ENCODE peak calls at places on chromosomes 11 and 22, in five cellular contexts. D, B, Z, Q and A are unnamed samples.

GRCh38 chr22:38955250-38955775 is 2.1 kb upstream of the APOBEC3A start:
- DNase-seq in D (no peak), B (no peak), Z (no peak), Q (no peak), A (no peak)

GRCh38 chr11:3341298-3341697 is 37.6 kb downstream of the ZNF195 start:
- DNase-seq in D (peak; percentile 76), B (no peak), Z (peak; percentile 85), Q (peak; percentile 68), A (peak; percentile 20)

GRCh38 chr11:5203366-5203765 is 2.9 kb upstream of the OR51V1 start:
- DNase-seq in D (no peak), B (no peak), Z (no peak), Q (no peak), A (no peak)

GRCh38 chr11:103525069-103525468 is 415.8 kb downstream of the DYNC2H1 start:
- DNase-seq in D (no peak), B (no peak), Z (no peak), Q (no peak), A (peak; percentile 81)

GRCh38 chr11:68780829-68781228 is 29.5 kb upstream of the TESMIN start:
- DNase-seq in D (peak; percentile 9), B (no peak), Z (no peak), Q (no peak), A (no peak)

GRCh38 chr11:124123587-124123986 is 8.3 kb downstream of the VWA5A start:
- DNase-seq in D (no peak), B (no peak), Z (no peak), Q (no peak), A (no peak)

GRCh38 chr11:609355-609811 is 6.4 kb downstream of the IRF7 start:
- DNase-seq in D (no peak), B (no peak), Z (peak; percentile 85), Q (peak; percentile 71), A (no peak)

GRCh38 chr11:107157146-107157808 is 139.0 kb upstream of the GUCY1A2 start:
- DNase-seq in D (no peak), B (no peak), Z (no peak), Q (no peak), A (no peak)

GRCh38 chr11:34745209-34745608 is 124.3 kb downstream of the EHF start:
- DNase-seq in D (no peak), B (no peak), Z (no peak), Q (no peak), A (no peak)

GRCh38 chr22:29061773-29062172 is at the start of gene C22orf31:
- DNase-seq in D (no peak), B (no peak), Z (no peak), Q (no peak), A (no peak)

GRCh38 chr22:50399751-50400331 is 56.7 kb downstream of the PPP6R2 start:
- DNase-seq in D (peak; percentile 36), B (peak; percentile 12), Z (no peak), Q (no peak), A (peak; percentile 22)